ENCODE peak calls at places on chromosomes 16 and 17, in ten cellular contexts. One of them, this sample, is unnamed.
A peak's percentile ranks its signal among the peaks of the same experiment; 100 is the strongest.

GRCh38 chr16:2715519-2715918 is 4.5 kb downstream of the PRSS27 start:
- DNase-seq in tibial nerve: no peak
- DNase-seq in SK-N-SH: no peak
- DNase-seq in colonic mucosa: peak; percentile 60
- DNase-seq in CD8-positive, alpha-beta T cell: peak; percentile 77
- DNase-seq in cardiac muscle cell: peak; percentile 76
- DNase-seq in CD4-positive, alpha-beta memory T cell: peak; percentile 76
- DNase-seq in heart right ventricle: peak; percentile 75
- DNase-seq in IMR-90: peak; percentile 46
- DNase-seq in neural progenitor cell: peak; percentile 78
- DNase-seq in this sample: no peak

GRCh38 chr17:8698142-8699050 is 46.2 kb downstream of the CCDC42 start:
- DNase-seq in CD8-positive, alpha-beta T cell: no peak
- DNase-seq in cardiac muscle cell: no peak
- DNase-seq in SK-N-SH: peak; percentile 55
- DNase-seq in heart right ventricle: peak; percentile 62
- DNase-seq in IMR-90: peak; percentile 79
- DNase-seq in CD4-positive, alpha-beta memory T cell: no peak
- DNase-seq in colonic mucosa: peak; percentile 32
- DNase-seq in tibial nerve: no peak
- DNase-seq in neural progenitor cell: no peak
- DNase-seq in this sample: peak; percentile 69

GRCh38 chr16:24820522-24820921 is 25.2 kb upstream of the SLC5A11 start:
- DNase-seq in tibial nerve: no peak
- DNase-seq in neural progenitor cell: no peak
- DNase-seq in IMR-90: peak; percentile 44
- DNase-seq in SK-N-SH: no peak
- DNase-seq in CD4-positive, alpha-beta memory T cell: no peak
- DNase-seq in CD8-positive, alpha-beta T cell: no peak
- DNase-seq in cardiac muscle cell: no peak
- DNase-seq in heart right ventricle: no peak
- DNase-seq in colonic mucosa: no peak
- DNase-seq in this sample: no peak

GRCh38 chr17:19370493-19370960 is 7.8 kb upstream of the MAPK7 start:
- DNase-seq in colonic mucosa: no peak
- DNase-seq in CD8-positive, alpha-beta T cell: no peak
- DNase-seq in IMR-90: no peak
- DNase-seq in heart right ventricle: peak; percentile 70
- DNase-seq in CD4-positive, alpha-beta memory T cell: no peak
- DNase-seq in neural progenitor cell: no peak
- DNase-seq in cardiac muscle cell: no peak
- DNase-seq in SK-N-SH: no peak
- DNase-seq in tibial nerve: peak; percentile 69
- DNase-seq in this sample: no peak

GRCh38 chr17:42783062-42783777 is 2.8 kb downstream of the WNK4 start:
- DNase-seq in cardiac muscle cell: no peak
- DNase-seq in SK-N-SH: no peak
- DNase-seq in IMR-90: peak; percentile 83
- DNase-seq in heart right ventricle: no peak
- DNase-seq in colonic mucosa: no peak
- DNase-seq in tibial nerve: no peak
- DNase-seq in neural progenitor cell: no peak
- DNase-seq in CD4-positive, alpha-beta memory T cell: no peak
- DNase-seq in CD8-positive, alpha-beta T cell: no peak
- DNase-seq in this sample: peak; percentile 58

GRCh38 chr17:2551493-2551892 is 39.8 kb upstream of the METTL16 start:
- DNase-seq in CD4-positive, alpha-beta memory T cell: no peak
- DNase-seq in SK-N-SH: no peak
- DNase-seq in CD8-positive, alpha-beta T cell: no peak
- DNase-seq in neural progenitor cell: peak; percentile 84
- DNase-seq in tibial nerve: no peak
- DNase-seq in heart right ventricle: no peak
- DNase-seq in cardiac muscle cell: peak; percentile 15
- DNase-seq in IMR-90: no peak
- DNase-seq in colonic mucosa: no peak
- DNase-seq in this sample: no peak

GRCh38 chr16:49889725-49890397 is 33.9 kb upstream of the ZNF423 start:
- DNase-seq in CD8-positive, alpha-beta T cell: no peak
- DNase-seq in cardiac muscle cell: no peak
- DNase-seq in CD4-positive, alpha-beta memory T cell: no peak
- DNase-seq in tibial nerve: no peak
- DNase-seq in heart right ventricle: no peak
- DNase-seq in SK-N-SH: no peak
- DNase-seq in IMR-90: no peak
- DNase-seq in neural progenitor cell: no peak
- DNase-seq in colonic mucosa: no peak
- DNase-seq in this sample: no peak

GRCh38 chr16:24988137-24988535 is 27.0 kb downstream of the ARHGAP17 start:
- DNase-seq in IMR-90: peak; percentile 60
- DNase-seq in neural progenitor cell: no peak
- DNase-seq in heart right ventricle: no peak
- DNase-seq in colonic mucosa: no peak
- DNase-seq in CD8-positive, alpha-beta T cell: no peak
- DNase-seq in tibial nerve: no peak
- DNase-seq in cardiac muscle cell: no peak
- DNase-seq in SK-N-SH: no peak
- DNase-seq in CD4-positive, alpha-beta memory T cell: no peak
- DNase-seq in this sample: no peak

GRCh38 chr17:32486091-32486700 is 597 bp upstream of the CDK5R1 start:
- DNase-seq in CD8-positive, alpha-beta T cell: no peak
- DNase-seq in heart right ventricle: peak; percentile 51
- DNase-seq in tibial nerve: no peak
- DNase-seq in cardiac muscle cell: peak; percentile 81
- DNase-seq in neural progenitor cell: peak; percentile 93
- DNase-seq in CD4-positive, alpha-beta memory T cell: peak; percentile 76
- DNase-seq in IMR-90: peak; percentile 61
- DNase-seq in colonic mucosa: peak; percentile 70
- DNase-seq in SK-N-SH: peak; percentile 96
- DNase-seq in this sample: no peak

GRCh38 chr17:68320311-68320865 is 29.1 kb downstream of the ARSG start:
- DNase-seq in heart right ventricle: no peak
- DNase-seq in colonic mucosa: no peak
- DNase-seq in SK-N-SH: no peak
- DNase-seq in IMR-90: no peak
- DNase-seq in cardiac muscle cell: peak; percentile 30
- DNase-seq in CD8-positive, alpha-beta T cell: no peak
- DNase-seq in CD4-positive, alpha-beta memory T cell: no peak
- DNase-seq in neural progenitor cell: no peak
- DNase-seq in tibial nerve: no peak
- DNase-seq in this sample: no peak
- H3K27ac ChIP-seq in heart right ventricle: no peak overlapping the region
- H3K27ac ChIP-seq in colonic mucosa: no peak overlapping the region
- H3K27ac ChIP-seq in SK-N-SH: no peak overlapping the region
- H3K27ac ChIP-seq in IMR-90: no peak overlapping the region
- H3K27ac ChIP-seq in cardiac muscle cell: no peak overlapping the region
- H3K27ac ChIP-seq in CD8-positive, alpha-beta T cell: no peak overlapping the region
- H3K27ac ChIP-seq in CD4-positive, alpha-beta memory T cell: no peak overlapping the region
- H3K27ac ChIP-seq in neural progenitor cell: no peak overlapping the region
- H3K27ac ChIP-seq in tibial nerve: no peak overlapping the region
- H3K27ac ChIP-seq in this sample: no peak overlapping the region

GRCh38 chr16:73033271-73033998 is 14.5 kb downstream of the ZFHX3 start:
- DNase-seq in colonic mucosa: no peak
- DNase-seq in CD8-positive, alpha-beta T cell: no peak
- DNase-seq in CD4-positive, alpha-beta memory T cell: no peak
- DNase-seq in heart right ventricle: no peak
- DNase-seq in neural progenitor cell: peak; percentile 91
- DNase-seq in tibial nerve: no peak
- DNase-seq in cardiac muscle cell: peak; percentile 71
- DNase-seq in SK-N-SH: no peak
- DNase-seq in IMR-90: no peak
- DNase-seq in this sample: no peak
- H3K4me1 ChIP-seq in colonic mucosa: no peaks in the 10 kb centered on the region
- H3K4me1 ChIP-seq in CD8-positive, alpha-beta T cell: no peaks in the 10 kb centered on the region
- H3K4me1 ChIP-seq in CD4-positive, alpha-beta memory T cell: no peaks in the 10 kb centered on the region
- H3K4me1 ChIP-seq in heart right ventricle: peaks cover 45% of the 10 kb centered on the region
- H3K4me1 ChIP-seq in neural progenitor cell: peaks cover 73% of the 10 kb centered on the region
- H3K4me1 ChIP-seq in tibial nerve: peaks cover 19% of the 10 kb centered on the region
- H3K4me1 ChIP-seq in cardiac muscle cell: peaks cover 90% of the 10 kb centered on the region
- H3K4me1 ChIP-seq in SK-N-SH: peaks cover 49% of the 10 kb centered on the region
- H3K4me1 ChIP-seq in IMR-90: peaks cover 23% of the 10 kb centered on the region
- H3K4me1 ChIP-seq in this sample: peaks cover 37% of the 10 kb centered on the region

DNA sequence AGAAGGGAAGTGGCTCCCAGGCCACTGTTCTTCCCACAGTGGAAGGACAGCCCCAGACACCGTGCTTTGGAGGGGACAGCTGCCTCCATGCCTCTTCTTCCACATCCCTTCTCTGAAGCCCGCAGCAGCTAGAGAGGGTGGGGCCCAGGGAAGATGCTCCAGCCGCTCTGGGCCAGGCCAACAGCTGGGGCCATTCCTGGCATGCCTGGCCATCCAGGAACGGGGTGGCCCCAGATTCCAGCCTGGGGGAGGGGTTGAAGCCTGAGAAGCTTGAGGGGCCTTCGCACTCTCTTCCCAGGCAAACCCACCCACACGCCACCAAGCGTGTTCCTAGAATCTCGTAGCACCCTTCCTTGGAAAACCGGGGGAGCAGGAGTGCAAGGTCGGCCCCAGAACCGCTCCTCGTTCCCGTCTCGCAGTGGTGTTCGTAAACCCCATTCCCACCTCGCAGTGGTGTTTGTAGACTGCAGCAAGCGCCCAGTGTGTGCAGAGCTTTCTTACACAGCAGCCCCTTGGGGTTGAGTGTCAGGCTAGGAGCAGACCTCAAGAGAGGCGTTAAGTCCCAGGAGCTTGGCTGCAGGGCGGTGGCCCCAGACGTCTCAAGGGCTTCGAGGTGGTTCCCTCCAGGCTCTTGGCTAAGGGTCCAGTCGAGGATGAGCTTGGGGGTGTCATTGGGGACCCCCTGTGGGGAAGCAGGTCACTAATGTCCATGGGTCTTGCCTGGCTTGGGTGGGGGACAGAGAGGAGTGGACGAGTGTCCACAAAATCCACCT is 2.7 kb downstream of the CDH15 start:
- DNase-seq in IMR-90: no peak
- DNase-seq in SK-N-SH: no peak
- DNase-seq in CD4-positive, alpha-beta memory T cell: no peak
- DNase-seq in colonic mucosa: no peak
- DNase-seq in heart right ventricle: no peak
- DNase-seq in cardiac muscle cell: no peak
- DNase-seq in CD8-positive, alpha-beta T cell: no peak
- DNase-seq in tibial nerve: no peak
- DNase-seq in neural progenitor cell: no peak
- DNase-seq in this sample: no peak
- H3K27me3 ChIP-seq in IMR-90: peaks cover 56% of the 10 kb centered on the region
- H3K27me3 ChIP-seq in SK-N-SH: peaks cover 38% of the 10 kb centered on the region
- H3K27me3 ChIP-seq in CD4-positive, alpha-beta memory T cell: no peaks in the 10 kb centered on the region
- H3K27me3 ChIP-seq in colonic mucosa: peaks cover 11% of the 10 kb centered on the region
- H3K27me3 ChIP-seq in heart right ventricle: peaks cover 56% of the 10 kb centered on the region
- H3K27me3 ChIP-seq in cardiac muscle cell: peaks cover 18% of the 10 kb centered on the region
- H3K27me3 ChIP-seq in CD8-positive, alpha-beta T cell: no peaks in the 10 kb centered on the region
- H3K27me3 ChIP-seq in tibial nerve: no peaks in the 10 kb centered on the region
- H3K27me3 ChIP-seq in neural progenitor cell: peaks cover 36% of the 10 kb centered on the region
- H3K27me3 ChIP-seq in this sample: peaks cover 47% of the 10 kb centered on the region

GRCh38 chr17:44214230-44214494 is 5.3 kb downstream of the UBTF start:
- DNase-seq in CD8-positive, alpha-beta T cell: no peak
- DNase-seq in heart right ventricle: no peak
- DNase-seq in cardiac muscle cell: no peak
- DNase-seq in CD4-positive, alpha-beta memory T cell: no peak
- DNase-seq in IMR-90: no peak
- DNase-seq in colonic mucosa: no peak
- DNase-seq in SK-N-SH: no peak
- DNase-seq in neural progenitor cell: no peak
- DNase-seq in tibial nerve: no peak
- DNase-seq in this sample: no peak

GRCh38 chr17:44217738-44218343 is 1.6 kb downstream of the UBTF start:
- DNase-seq in CD8-positive, alpha-beta T cell: no peak
- DNase-seq in SK-N-SH: no peak
- DNase-seq in IMR-90: no peak
- DNase-seq in CD4-positive, alpha-beta memory T cell: no peak
- DNase-seq in colonic mucosa: no peak
- DNase-seq in heart right ventricle: peak; percentile 27
- DNase-seq in cardiac muscle cell: no peak
- DNase-seq in neural progenitor cell: no peak
- DNase-seq in tibial nerve: no peak
- DNase-seq in this sample: no peak

GRCh38 chr17:44216674-44217073 is 2.8 kb downstream of the UBTF start:
- DNase-seq in CD8-positive, alpha-beta T cell: no peak
- DNase-seq in neural progenitor cell: no peak
- DNase-seq in colonic mucosa: no peak
- DNase-seq in cardiac muscle cell: no peak
- DNase-seq in IMR-90: no peak
- DNase-seq in tibial nerve: no peak
- DNase-seq in SK-N-SH: no peak
- DNase-seq in CD4-positive, alpha-beta memory T cell: no peak
- DNase-seq in heart right ventricle: no peak
- DNase-seq in this sample: no peak

GRCh38 chr17:44214896-44215295 is 4.6 kb downstream of the UBTF start:
- DNase-seq in neural progenitor cell: no peak
- DNase-seq in IMR-90: no peak
- DNase-seq in CD4-positive, alpha-beta memory T cell: no peak
- DNase-seq in CD8-positive, alpha-beta T cell: no peak
- DNase-seq in colonic mucosa: no peak
- DNase-seq in heart right ventricle: no peak
- DNase-seq in tibial nerve: no peak
- DNase-seq in cardiac muscle cell: no peak
- DNase-seq in SK-N-SH: no peak
- DNase-seq in this sample: no peak

GRCh38 chr17:44216173-44216572 is 3.3 kb downstream of the UBTF start:
- DNase-seq in neural progenitor cell: no peak
- DNase-seq in CD8-positive, alpha-beta T cell: peak; percentile 54
- DNase-seq in heart right ventricle: no peak
- DNase-seq in IMR-90: no peak
- DNase-seq in CD4-positive, alpha-beta memory T cell: peak; percentile 53
- DNase-seq in tibial nerve: no peak
- DNase-seq in colonic mucosa: no peak
- DNase-seq in cardiac muscle cell: no peak
- DNase-seq in SK-N-SH: no peak
- DNase-seq in this sample: no peak
- H3K27ac ChIP-seq in neural progenitor cell: no peak overlapping the region
- H3K27ac ChIP-seq in CD8-positive, alpha-beta T cell: peak overlapping the region; percentile 59
- H3K27ac ChIP-seq in heart right ventricle: no peak overlapping the region
- H3K27ac ChIP-seq in IMR-90: no peak overlapping the region
- H3K27ac ChIP-seq in CD4-positive, alpha-beta memory T cell: peak overlapping the region; percentile 71
- H3K27ac ChIP-seq in tibial nerve: peak overlapping the region; percentile 99
- H3K27ac ChIP-seq in colonic mucosa: no peak overlapping the region
- H3K27ac ChIP-seq in cardiac muscle cell: no peak overlapping the region
- H3K27ac ChIP-seq in SK-N-SH: no peak overlapping the region
- H3K27ac ChIP-seq in this sample: no peak overlapping the region

GRCh38 chr16:68252383-68252782 is 7.2 kb downstream of the PLA2G15 start:
- DNase-seq in SK-N-SH: no peak
- DNase-seq in CD4-positive, alpha-beta memory T cell: no peak
- DNase-seq in tibial nerve: no peak
- DNase-seq in heart right ventricle: no peak
- DNase-seq in colonic mucosa: no peak
- DNase-seq in IMR-90: no peak
- DNase-seq in CD8-positive, alpha-beta T cell: no peak
- DNase-seq in cardiac muscle cell: no peak
- DNase-seq in neural progenitor cell: no peak
- DNase-seq in this sample: no peak
- H3K4me1 ChIP-seq in SK-N-SH: no peaks in the 10 kb centered on the region
- H3K4me1 ChIP-seq in CD4-positive, alpha-beta memory T cell: no peaks in the 10 kb centered on the region
- H3K4me1 ChIP-seq in tibial nerve: no peaks in the 10 kb centered on the region
- H3K4me1 ChIP-seq in heart right ventricle: peaks cover 57% of the 10 kb centered on the region
- H3K4me1 ChIP-seq in colonic mucosa: peaks cover 4% of the 10 kb centered on the region
- H3K4me1 ChIP-seq in IMR-90: peaks cover 2% of the 10 kb centered on the region
- H3K4me1 ChIP-seq in CD8-positive, alpha-beta T cell: peaks cover under 1% of the 10 kb centered on the region
- H3K4me1 ChIP-seq in cardiac muscle cell: peaks cover 16% of the 10 kb centered on the region
- H3K4me1 ChIP-seq in neural progenitor cell: no peaks in the 10 kb centered on the region
- H3K4me1 ChIP-seq in this sample: peaks cover 4% of the 10 kb centered on the region

GRCh38 chr17:11610999-11611566 is 12.8 kb downstream of the DNAH9 start:
- DNase-seq in heart right ventricle: no peak
- DNase-seq in SK-N-SH: peak; percentile 66
- DNase-seq in CD4-positive, alpha-beta memory T cell: no peak
- DNase-seq in CD8-positive, alpha-beta T cell: no peak
- DNase-seq in cardiac muscle cell: no peak
- DNase-seq in tibial nerve: no peak
- DNase-seq in colonic mucosa: no peak
- DNase-seq in neural progenitor cell: no peak
- DNase-seq in IMR-90: no peak
- DNase-seq in this sample: no peak
- H3K27me3 ChIP-seq in heart right ventricle: peaks cover 11% of the 10 kb centered on the region
- H3K27me3 ChIP-seq in SK-N-SH: no peaks in the 10 kb centered on the region
- H3K27me3 ChIP-seq in CD4-positive, alpha-beta memory T cell: no peaks in the 10 kb centered on the region
- H3K27me3 ChIP-seq in CD8-positive, alpha-beta T cell: no peaks in the 10 kb centered on the region
- H3K27me3 ChIP-seq in cardiac muscle cell: no peaks in the 10 kb centered on the region
- H3K27me3 ChIP-seq in tibial nerve: no peaks in the 10 kb centered on the region
- H3K27me3 ChIP-seq in colonic mucosa: no peaks in the 10 kb centered on the region
- H3K27me3 ChIP-seq in neural progenitor cell: no peaks in the 10 kb centered on the region
- H3K27me3 ChIP-seq in IMR-90: no peaks in the 10 kb centered on the region
- H3K27me3 ChIP-seq in this sample: no peaks in the 10 kb centered on the region